ENCODE peak calls at places on chromosome 2, in four cellular contexts. H, R, Q and M are unnamed samples.
A peak's percentile ranks its signal among the peaks of the same experiment; 100 is the strongest.

GRCh38 chr2:3656762-3657691 is 973 bp upstream of the ALLC start:
- DNase-seq in R (no peak), Q (peak; percentile 52), H (no peak), M (no peak)

GRCh38 chr2:54579682-54580349 is 123.7 kb downstream of the SPTBN1 start:
- DNase-seq in Q (no peak), H (no peak), R (no peak), M (no peak)

GRCh38 chr2:200086911-200087310 is 131.5 kb downstream of the MAIP1 start:
- DNase-seq in Q (no peak), H (no peak), R (no peak), M (no peak)

GRCh38 chr2:150045601-150046000 is 441.9 kb downstream of the RND3 start:
- DNase-seq in R (no peak), Q (no peak), H (no peak), M (no peak)

GRCh38 chr2:174117951-174118930 is 130.1 kb downstream of the OLA1 start:
- DNase-seq in Q (no peak), H (no peak), R (no peak), M (no peak)

GRCh38 chr2:240300840-240301239 is 134.6 kb upstream of the GPC1 start:
- DNase-seq in H (no peak), R (no peak), Q (peak; percentile 8), M (peak; percentile 39)

GRCh38 chr2:225400060-225400511 is 576 bp downstream of the NYAP2 start:
- DNase-seq in R (peak; percentile 46), H (peak; percentile 71), Q (no peak), M (no peak)

GRCh38 chr2:200614249-200614648 is 28.4 kb downstream of the AOX1 start:
- DNase-seq in Q (no peak), R (no peak), H (no peak), M (no peak)

GRCh38 chr2:107215764-107216398 is 329.9 kb upstream of the ST6GAL2 start:
- DNase-seq in R (no peak), H (no peak), Q (no peak), M (no peak)

GRCh38 chr2:24682357-24682756 is 110.8 kb downstream of the PTRHD1 start:
- DNase-seq in H (no peak), Q (no peak), R (peak; percentile 21), M (no peak)

GRCh38 chr2:166193446-166193845 is 65.6 kb upstream of the SCN1A start:
- DNase-seq in Q (no peak), H (no peak), R (no peak), M (no peak)

GRCh38 chr2:176115883-176116813 is at the start of gene HOXD10:
- DNase-seq in R (no peak), Q (no peak), H (no peak), M (peak; percentile 75)

GRCh38 chr2:144206019-144206418 is 313.9 kb downstream of the ZEB2 start:
- DNase-seq in H (no peak), Q (no peak), R (no peak), M (no peak)

GRCh38 chr2:138147796-138148195 is 183.5 kb downstream of the HNMT start:
- DNase-seq in Q (no peak), H (no peak), R (no peak), M (no peak)

GRCh38 chr2:20467789-20468548 is 21.1 kb downstream of the RHOB start:
- DNase-seq in Q (peak; percentile 17), R (no peak), H (no peak), M (peak; percentile 45)

GRCh38 chr2:155815851-155816250 is 516.7 kb downstream of the NR4A2 start:
- DNase-seq in Q (no peak), H (no peak), R (peak; percentile 63), M (no peak)

GRCh38 chr2:12731701-12732280 is 15.1 kb downstream of the TRIB2 start:
- DNase-seq in H (no peak), Q (no peak), R (no peak), M (no peak)

GRCh38 chr2:47299555-47299954 is 103.4 kb upstream of the MSH2 start:
- DNase-seq in Q (no peak), H (no peak), R (peak; percentile 40), M (no peak)

GRCh38 chr2:47992671-47993070 is 86.4 kb upstream of the FBXO11 start:
- DNase-seq in Q (no peak), R (peak; percentile 36), H (no peak), M (no peak)

GRCh38 chr2:9310390-9310789 is 103.8 kb downstream of the ASAP2 start:
- DNase-seq in Q (peak; percentile 77), R (no peak), H (no peak), M (no peak)